ENCODE peak calls at places on chromosomes 11 and 22, in nine cellular contexts. E is endothelial cell of umbilical vein, A is heart left ventricle, P is HCT116, K is right lobe of liver, G is Peyer's patch, M is upper lobe of right lung, J is body of pancreas, N is GM23338. H is an unnamed sample.

GRCh38 chr22:49568751-49569285 is 258.9 kb downstream of the BRD1 start:
- DNase-seq in M (no peak), E (no peak), G (no peak), K (peak; percentile 43), N (no peak), J (peak; percentile 1), P (no peak), A (no peak), H (no peak)

GRCh38 chr11:83157755-83158473 is 983 bp downstream of the PCF11 start:
- DNase-seq in N (peak; percentile 62), M (peak; percentile 77), G (peak; percentile 48), A (peak; percentile 62), P (no peak), E (peak; percentile 70), J (peak; percentile 59), K (peak; percentile 68), H (peak; percentile 33)

GRCh38 chr11:13861411-13861810 is 101.1 kb upstream of the SPON1 start:
- DNase-seq in N (no peak), J (no peak), K (no peak), E (no peak), P (no peak), G (peak; percentile 20), M (no peak), A (no peak), H (no peak)

GRCh38 chr11:85590848-85591483 is 36.2 kb downstream of the DLG2 start:
- DNase-seq in J (no peak), A (no peak), P (peak; percentile 35), G (no peak), M (no peak), N (peak; percentile 72), E (no peak), K (no peak), H (no peak)

GRCh38 chr22:42079319-42080251 is at the start of gene SMDT1:
- DNase-seq in G (peak; percentile 99), E (peak; percentile 98), J (peak; percentile 99), K (peak; percentile 100), M (peak; percentile 100), A (peak; percentile 100), P (peak; percentile 97), N (peak; percentile 99), H (peak; percentile 99)

GRCh38 chr11:27211370-27212127 is 151.5 kb downstream of the CCDC34 start:
- DNase-seq in M (no peak), K (no peak), A (no peak), J (no peak), E (no peak), N (peak; percentile 48), P (peak; percentile 7), G (no peak), H (peak; percentile 30)

GRCh38 chr11:103395612-103396011 is 286.4 kb downstream of the DYNC2H1 start:
- DNase-seq in G (no peak), N (peak; percentile 6), K (no peak), P (no peak), J (no peak), E (peak; percentile 41), M (no peak), A (no peak), H (no peak)

GRCh38 chr11:18987454-18988231 is 48.4 kb upstream of the MRGPRX1 start:
- DNase-seq in N (no peak), P (peak; percentile 64), G (no peak), A (no peak), M (no peak), J (no peak), E (no peak), K (no peak), H (no peak)

GRCh38 chr11:117002639-117003305 is 95.5 kb downstream of the SIK3 start:
- DNase-seq in G (no peak), A (no peak), E (no peak), K (no peak), J (no peak), M (no peak), P (no peak), N (no peak), H (no peak)

GRCh38 chr11:17063171-17064002 is 14.1 kb downstream of the RPS13 start:
- DNase-seq in A (peak; percentile 58), N (peak; percentile 85), E (peak; percentile 46), K (peak; percentile 70), J (peak; percentile 75), M (peak; percentile 82), P (peak; percentile 42), G (peak; percentile 28), H (peak; percentile 64)

GRCh38 chr22:18000441-18001039 is 23.8 kb downstream of the MICAL3 start:
- DNase-seq in P (no peak), E (peak; percentile 38), G (no peak), K (peak; percentile 59), N (peak; percentile 72), J (peak; percentile 30), A (no peak), M (no peak), H (no peak)

GRCh38 chr11:68122936-68123539 is 1.9 kb upstream of the CHKA start:
- DNase-seq in M (peak; percentile 68), A (no peak), P (peak; percentile 41), E (no peak), G (no peak), J (peak; percentile 79), K (peak; percentile 76), N (peak; percentile 40), H (peak; percentile 40)

GRCh38 chr11:87236368-87236767 is 198.6 kb downstream of the TMEM135 start:
- DNase-seq in G (no peak), J (no peak), E (peak; percentile 73), K (no peak), N (no peak), M (no peak), P (no peak), A (no peak), H (no peak)

GRCh38 chr11:64341851-64342791 is 2.1 kb downstream of the CCDC88B start:
- DNase-seq in G (peak; percentile 77), J (peak; percentile 95), P (peak; percentile 80), N (peak; percentile 94), E (peak; percentile 87), M (peak; percentile 96), K (peak; percentile 94), A (peak; percentile 86), H (peak; percentile 91)

GRCh38 chr22:46057762-46058420 is 80.9 kb upstream of the WNT7B start:
- DNase-seq in J (peak; percentile 71), K (peak; percentile 53), N (no peak), A (peak; percentile 72), E (no peak), G (peak; percentile 80), P (no peak), M (peak; percentile 71), H (peak; percentile 44)

GRCh38 chr11:57315491-57315890 is 9.3 kb downstream of the TNKS1BP1 start:
- DNase-seq in M (no peak), G (no peak), P (no peak), N (peak; percentile 50), K (no peak), A (no peak), J (peak; percentile 57), E (no peak), H (no peak)

GRCh38 chr22:32909561-32910348 is 108.2 kb downstream of the TIMP3 start:
- DNase-seq in A (no peak), K (no peak), E (no peak), P (no peak), J (no peak), G (no peak), M (no peak), N (no peak), H (no peak)

GRCh38 chr11:125287467-125288232 is 123.1 kb downstream of the PKNOX2 start:
- DNase-seq in E (peak; percentile 38), A (peak; percentile 49), N (no peak), J (no peak), K (no peak), P (no peak), G (no peak), M (no peak), H (no peak)

GRCh38 chr22:39123811-39124668 is 27.0 kb downstream of the APOBEC3H start:
- DNase-seq in M (no peak), K (peak; percentile 51), N (peak; percentile 72), J (no peak), P (no peak), E (no peak), G (no peak), A (no peak), H (no peak)

GRCh38 chr22:20319041-20319744 is 667 bp downstream of the DGCR6L start:
- DNase-seq in E (peak; percentile 32), K (no peak), P (no peak), G (no peak), A (no peak), M (peak; percentile 61), J (no peak), N (peak; percentile 65), H (no peak)
- H3K4me1 ChIP-seq in E (peaks cover 10% of the 10 kb centered on the region), K (no peaks in the 10 kb centered on the region), P (peaks cover 5% of the 10 kb centered on the region), G (peaks cover 6% of the 10 kb centered on the region), A (peaks cover 42% of the 10 kb centered on the region), M (peaks cover 21% of the 10 kb centered on the region), J (peaks cover 32% of the 10 kb centered on the region), N (peaks cover 8% of the 10 kb centered on the region), H (peaks cover 60% of the 10 kb centered on the region)

GRCh38 chr11:134071306-134071705 is 2.4 kb downstream of the JAM3 start:
- DNase-seq in G (no peak), P (no peak), A (no peak), M (no peak), E (no peak), K (no peak), N (no peak), J (no peak), H (no peak)
- H3K4me3 ChIP-seq in G (no peak overlapping the region), P (no peak overlapping the region), A (no peak overlapping the region), M (no peak overlapping the region), E (no peak overlapping the region), K (no peak overlapping the region), N (no peak overlapping the region), J (no peak overlapping the region), H (no peak overlapping the region)

GRCh38 chr11:61581030-61581928 is at the start of gene SYT7:
- DNase-seq in E (peak; percentile 94), A (peak; percentile 96), G (peak; percentile 90), N (peak; percentile 98), M (peak; percentile 97), J (peak; percentile 98), K (peak; percentile 95), P (peak; percentile 94), H (peak; percentile 96)
- TF ChIP-seq CTCF in E (peak; percentile 21), A (peak; percentile 3), G (no peak), N (no peak), M (peak; percentile 10), J (no peak), K (no peak), P (no peak), H (peak; percentile 22)

GRCh38 chr11:124077266-124077665 is 36.1 kb upstream of the OR10G7 start:
- DNase-seq in G (no peak), J (no peak), M (no peak), E (no peak), N (no peak), K (no peak), P (no peak), A (no peak), H (no peak)

GRCh38 chr11:124074554-124074953 is 33.4 kb upstream of the OR10G7 start:
- DNase-seq in A (no peak), K (no peak), G (no peak), N (no peak), E (no peak), J (no peak), P (no peak), M (no peak), H (no peak)

GRCh38 chr11:124078591-124078990 is 36.7 kb upstream of the VWA5A start:
- DNase-seq in E (no peak), J (no peak), G (no peak), P (no peak), M (no peak), K (no peak), N (no peak), A (no peak), H (no peak)

GRCh38 chr11:124075492-124075840 is 34.3 kb upstream of the OR10G7 start:
- DNase-seq in P (no peak), A (no peak), E (no peak), G (no peak), K (no peak), J (no peak), N (no peak), M (no peak), H (no peak)

GRCh38 chr11:124075841-124076571 is 34.9 kb upstream of the OR10G7 start:
- DNase-seq in A (no peak), N (peak; percentile 60), P (no peak), K (no peak), E (peak; percentile 14), G (no peak), M (peak; percentile 70), J (peak; percentile 45), H (no peak)
- H3K4me1 ChIP-seq in A (no peaks in the 10 kb centered on the region), N (peaks cover 5% of the 10 kb centered on the region), P (no peaks in the 10 kb centered on the region), K (no peaks in the 10 kb centered on the region), E (peaks cover 8% of the 10 kb centered on the region), G (no peaks in the 10 kb centered on the region), M (peaks cover 15% of the 10 kb centered on the region), J (no peaks in the 10 kb centered on the region), H (peaks cover 10% of the 10 kb centered on the region)